ENCODE peak calls at places on chromosome 16, in four cellular contexts. R is HAP-1; W is effector memory CD4-positive, alpha-beta T cell; Q is naive thymus-derived CD4-positive, alpha-beta T cell. E is an unnamed sample.

GRCh38 chr16:86928517-86929148 is 350.3 kb downstream of the FOXL1 start:
- DNase-seq in R (no peak), W (no peak), Q (no peak), E (no peak)

GRCh38 chr16:1422076-1422475 is 1.5 kb upstream of the UQCC4 start:
- DNase-seq in R (no peak), W (no peak), Q (no peak), E (no peak)

GRCh38 chr16:20803192-20803560 is 3.1 kb downstream of the ERI2 start:
- DNase-seq in R (no peak), W (no peak), Q (no peak), E (peak; percentile 10)

GRCh38 chr16:10180771-10181163 is 1.5 kb downstream of the GRIN2A start:
- DNase-seq in R (peak; percentile 3), W (no peak), Q (no peak), E (no peak)

GRCh38 chr16:85055503-85056210 is 28.1 kb downstream of the KIAA0513 start:
- DNase-seq in R (no peak), W (peak; percentile 75), Q (peak; percentile 63), E (no peak)

GRCh38 chr16:89749637-89750036 is 28.3 kb downstream of the ZNF276 start:
- DNase-seq in R (no peak), W (no peak), Q (no peak), E (no peak)

GRCh38 chr16:31002252-31002700 is 8.2 kb downstream of the STX1B start:
- DNase-seq in R (no peak), W (no peak), Q (no peak), E (no peak)

GRCh38 chr16:84599528-84600202 is 18.2 kb downstream of the COTL1 start:
- DNase-seq in R (no peak), W (no peak), Q (no peak), E (peak; percentile 44)

GRCh38 chr16:69123894-69124293 is 8.5 kb downstream of the CHTF8 start:
- DNase-seq in R (peak; percentile 74), W (peak; percentile 39), Q (peak; percentile 70), E (no peak)

DNA sequence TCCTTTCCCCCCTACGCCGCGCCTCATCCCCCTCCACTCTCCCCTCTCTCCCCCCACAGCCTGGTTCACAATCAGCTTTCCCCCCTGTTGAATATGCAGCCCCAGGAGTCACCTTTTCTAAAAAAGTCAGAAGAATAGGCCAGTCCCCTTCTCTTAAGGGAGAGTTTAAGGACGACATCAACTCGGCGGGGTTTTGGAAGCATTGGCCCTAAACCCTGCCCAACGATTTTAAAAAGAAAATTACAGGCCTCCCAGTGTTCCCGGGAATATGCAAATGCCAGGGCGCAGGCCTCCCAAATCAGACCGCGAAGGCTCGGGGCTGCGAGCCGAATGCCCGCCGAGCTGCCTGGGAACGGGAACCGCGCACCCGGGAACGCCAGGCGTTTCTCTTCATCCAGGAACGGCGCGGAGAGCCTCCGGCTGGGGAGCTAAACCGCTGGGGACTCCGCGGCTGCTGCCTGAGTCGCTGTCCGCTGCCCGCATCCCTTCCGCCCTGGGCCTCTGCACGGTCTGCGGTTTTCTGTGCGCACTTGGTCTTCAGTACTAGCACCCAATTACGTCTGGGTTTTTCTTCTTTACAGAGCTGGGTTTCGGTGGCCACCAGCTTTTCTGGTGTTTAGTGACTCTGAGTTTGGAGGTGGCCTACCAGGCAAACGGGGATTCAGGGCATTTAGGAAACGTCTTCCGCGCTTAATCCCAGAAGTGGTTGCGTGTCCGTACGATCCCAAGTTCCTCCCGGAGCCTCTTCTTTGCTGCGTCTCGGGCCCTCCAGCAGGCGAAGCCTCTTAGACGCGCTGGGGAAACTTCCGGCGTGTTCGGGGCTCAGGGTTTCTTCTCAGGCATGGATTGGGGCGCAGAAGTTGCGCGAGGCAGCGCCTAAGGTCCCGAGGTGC is 5.7 kb downstream of the IRX5 start:
- DNase-seq in R (no peak), W (no peak), Q (no peak), E (peak; percentile 87)
- H3K4me3 ChIP-seq in R (no peak overlapping the region), W (no peak overlapping the region), Q (no peak overlapping the region), E (peak overlapping the region; percentile 74)

GRCh38 chr16:4713663-4714501 is 20.2 kb downstream of the ANKS3 start:
- DNase-seq in R (no peak), W (no peak), Q (no peak), E (no peak)
- H3K36me3 ChIP-seq in R (peaks cover 40% of the 10 kb centered on the region), W (peaks cover 17% of the 10 kb centered on the region), Q (peaks cover 5% of the 10 kb centered on the region), E (peaks cover 45% of the 10 kb centered on the region)

GRCh38 chr16:3183445-3184139 is 4.4 kb upstream of the OR1F1 start:
- DNase-seq in R (no peak), W (no peak), Q (no peak), E (peak; percentile 61)
- H3K9me3 ChIP-seq in R (peaks cover 4% of the 10 kb centered on the region), W (no peaks in the 10 kb centered on the region), Q (no peaks in the 10 kb centered on the region), E (no peaks in the 10 kb centered on the region)

DNA sequence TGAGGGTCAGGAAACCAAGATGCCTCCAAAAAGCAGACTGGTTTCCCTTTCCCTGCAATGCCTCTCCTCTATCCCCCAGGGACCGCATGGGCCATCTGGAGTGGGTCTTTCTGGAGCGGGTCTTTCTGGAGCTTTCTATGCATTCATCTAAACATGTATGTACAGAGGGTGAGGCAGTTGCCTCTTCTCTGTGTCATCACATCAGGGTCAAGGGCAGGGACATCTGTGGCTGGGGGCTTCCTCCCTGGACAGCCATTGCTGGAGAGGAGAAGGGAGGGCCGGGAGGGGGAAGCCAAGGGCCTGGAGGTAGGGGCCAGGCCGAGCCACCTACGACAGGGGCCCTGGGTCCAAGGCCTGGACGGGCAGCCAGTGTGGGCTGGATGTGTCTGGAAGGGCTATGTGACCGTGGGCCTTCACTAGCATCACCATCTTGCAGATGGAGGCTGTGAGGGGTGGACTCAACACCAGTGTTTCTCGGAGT is 840 bp downstream of the ADCY7 start:
- DNase-seq in R (no peak), W (no peak), Q (no peak), E (no peak)
- H3K4me3 ChIP-seq in R (no peak overlapping the region), W (peak overlapping the region; percentile 83), Q (peak overlapping the region; percentile 87), E (peak overlapping the region; percentile 49)

DNA sequence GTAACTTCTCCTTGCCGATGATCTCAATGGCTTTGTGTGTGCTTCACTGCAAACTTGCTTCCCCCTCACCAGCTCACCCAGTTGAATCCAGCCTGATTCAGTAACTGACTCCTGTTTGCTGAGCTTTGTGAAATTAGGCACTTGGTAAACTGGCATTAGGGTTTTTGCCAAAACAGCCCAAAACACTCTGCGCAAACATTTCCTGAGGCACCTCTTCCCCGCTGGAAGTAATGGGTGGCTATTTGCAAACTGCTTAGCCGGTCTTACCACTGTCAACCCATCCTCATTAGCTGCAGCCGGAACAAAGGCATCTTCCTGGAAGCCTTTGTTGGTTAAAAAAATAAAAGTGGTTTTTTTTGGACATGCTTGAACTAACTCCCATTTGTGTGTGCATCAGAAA is 353.2 kb downstream of the MAF start:
- DNase-seq in R (no peak), W (no peak), Q (no peak), E (no peak)
- H3K36me3 ChIP-seq in R (no peaks in the 10 kb centered on the region), W (no peaks in the 10 kb centered on the region), Q (no peaks in the 10 kb centered on the region), E (no peaks in the 10 kb centered on the region)

GRCh38 chr16:35626051-35626450 is 2166.6 kb downstream of the TP53TG3F start:
- DNase-seq in R (no peak), W (no peak), Q (no peak), E (no peak)
- H3K9me3 ChIP-seq in R (no peaks in the 10 kb centered on the region), W (peaks cover under 1% of the 10 kb centered on the region), Q (no peaks in the 10 kb centered on the region), E (no peaks in the 10 kb centered on the region)

DNA sequence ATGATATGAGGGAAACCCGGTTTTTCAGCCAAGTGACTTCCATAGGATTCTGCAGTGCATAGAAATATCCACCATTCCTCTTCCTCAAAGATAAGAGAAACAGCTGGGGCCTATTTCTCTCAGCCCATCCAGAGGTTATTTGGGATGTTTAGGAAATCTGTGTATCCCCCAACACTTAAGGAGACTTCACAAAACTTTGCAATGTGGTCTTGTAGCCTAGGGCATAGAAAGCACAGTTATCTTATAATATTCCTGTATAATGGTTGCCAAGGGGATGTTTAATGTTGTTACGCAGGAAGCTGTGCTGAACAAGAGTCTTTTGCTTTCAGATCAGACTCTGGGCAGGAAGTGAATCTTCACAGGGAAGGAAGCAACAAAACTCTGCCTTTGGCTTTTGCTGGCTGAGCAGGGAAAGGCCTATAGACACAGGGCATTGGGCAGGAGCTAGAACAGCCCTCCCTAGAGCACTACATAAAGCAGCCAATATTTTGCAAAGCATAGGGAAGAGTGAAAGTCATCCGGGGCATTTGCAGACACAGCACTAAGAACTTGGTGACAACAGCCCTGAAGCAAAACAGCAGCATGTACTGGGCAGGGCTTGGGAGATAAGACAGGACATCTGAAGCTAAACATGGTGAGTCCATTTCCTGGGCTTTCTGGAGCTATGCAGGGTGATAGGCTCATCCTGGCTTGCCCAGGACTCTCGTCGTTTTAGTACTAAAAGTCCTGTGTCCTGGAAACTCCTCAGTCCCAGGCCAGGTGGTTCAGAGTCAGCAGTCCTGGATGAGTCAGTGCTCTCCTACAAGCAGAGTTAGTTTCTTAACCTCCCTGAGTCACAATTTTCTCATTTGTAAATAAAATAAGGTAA is 18.7 kb upstream of the BEAN1 start:
- DNase-seq in R (no peak), W (no peak), Q (peak; percentile 72), E (peak; percentile 44)
- H3K4me3 ChIP-seq in R (no peak overlapping the region), W (peak overlapping the region; percentile 35), Q (peak overlapping the region; percentile 52), E (no peak overlapping the region)

GRCh38 chr16:11737678-11738077 is 5.0 kb downstream of the TXNDC11 start:
- DNase-seq in R (no peak), W (no peak), Q (no peak), E (no peak)

GRCh38 chr16:11736903-11737302 is 5.8 kb downstream of the TXNDC11 start:
- DNase-seq in R (no peak), W (no peak), Q (no peak), E (no peak)

GRCh38 chr16:11734025-11734652 is 8.5 kb downstream of the TXNDC11 start:
- DNase-seq in R (no peak), W (no peak), Q (no peak), E (no peak)

GRCh38 chr16:11735801-11736200 is 6.9 kb downstream of the TXNDC11 start:
- DNase-seq in R (no peak), W (no peak), Q (no peak), E (no peak)

DNA sequence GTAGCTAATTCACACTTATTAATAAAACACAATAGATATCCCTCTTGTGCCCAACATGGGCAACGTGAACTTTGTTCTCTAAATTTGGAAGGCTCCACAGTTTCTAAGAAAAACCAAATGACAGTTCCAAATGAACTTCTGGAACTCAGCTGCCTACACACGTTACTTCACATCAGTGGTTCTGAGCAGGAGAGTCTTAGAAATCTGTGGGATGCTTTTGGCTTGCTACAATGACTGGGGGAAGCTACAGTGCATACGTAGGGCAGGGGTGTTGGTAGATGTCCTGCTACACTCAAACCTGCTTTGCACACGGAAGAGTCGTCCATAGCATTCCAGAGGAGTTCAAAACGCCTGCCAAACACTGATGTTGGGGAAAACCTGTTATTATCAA is 8.0 kb downstream of the TXNDC11 start:
- DNase-seq in R (no peak), W (no peak), Q (no peak), E (no peak)
- H3K36me3 ChIP-seq in R (peaks cover 51% of the 10 kb centered on the region), W (peaks cover 49% of the 10 kb centered on the region), Q (peaks cover 11% of the 10 kb centered on the region), E (peaks cover 81% of the 10 kb centered on the region)

DNA sequence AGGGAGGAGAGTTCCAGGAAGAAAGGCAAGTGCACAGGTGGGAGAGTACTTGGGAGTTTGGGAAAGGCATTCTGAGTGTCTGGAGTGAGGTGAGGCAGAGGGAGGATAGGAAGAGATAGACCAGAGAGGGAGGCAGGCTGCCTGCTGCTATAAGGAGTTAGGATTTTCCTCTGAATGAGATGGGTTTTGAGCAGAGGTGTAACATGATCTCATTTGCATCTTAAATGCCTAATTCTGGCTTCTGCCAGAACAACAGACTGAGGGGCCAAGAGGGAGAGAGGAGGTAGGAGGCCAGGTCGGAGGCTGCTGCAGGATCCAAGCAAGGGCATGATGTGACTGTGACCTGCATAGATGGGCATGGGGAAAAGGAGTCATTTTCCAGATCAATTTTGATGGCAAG is 31.5 kb upstream of the IRX6 start:
- DNase-seq in R (no peak), W (no peak), Q (no peak), E (no peak)
- H3K9me3 ChIP-seq in R (no peaks in the 10 kb centered on the region), W (no peaks in the 10 kb centered on the region), Q (no peaks in the 10 kb centered on the region), E (peaks cover 12% of the 10 kb centered on the region)

E was measured in MG63.